ENCODE peak calls at places on chromosome 18, in five cellular contexts. M is kidney, Q is epithelial cell of esophagus, I is left ventricle myocardium inferior, H is AG04449. C is an unnamed sample.

GRCh38 chr18:70190529-70190928 is 15.0 kb downstream of the RTTN start:
- DNase-seq in M (no peak), Q (no peak), I (no peak), H (no peak), C (no peak)

GRCh38 chr18:32714571-32715148 is 58.2 kb downstream of the KLHL14 start:
- DNase-seq in M (no peak), Q (peak; percentile 76), I (no peak), H (peak; percentile 16), C (peak; percentile 18)

GRCh38 chr18:22840606-22841144 is 92.5 kb upstream of the RBBP8 start:
- DNase-seq in M (no peak), Q (no peak), I (no peak), H (no peak), C (no peak)

GRCh38 chr18:3885209-3885792 is 435.3 kb downstream of the TGIF1 start:
- DNase-seq in M (no peak), Q (no peak), I (no peak), H (no peak), C (no peak)

GRCh38 chr18:76426738-76427305 is 68.2 kb downstream of the ZNF516 start:
- DNase-seq in M (peak; percentile 62), Q (peak; percentile 39), I (no peak), H (no peak), C (peak; percentile 41)

GRCh38 chr18:9055185-9055584 is 47.3 kb upstream of the NDUFV2 start:
- DNase-seq in M (no peak), Q (peak; percentile 90), I (no peak), H (peak; percentile 42), C (no peak)

GRCh38 chr18:70981400-70982140 is 692.7 kb downstream of the SOCS6 start:
- DNase-seq in M (no peak), Q (no peak), I (no peak), H (no peak), C (no peak)

GRCh38 chr18:6994053-6994452 is 123.5 kb downstream of the LAMA1 start:
- DNase-seq in M (no peak), Q (peak; percentile 94), I (no peak), H (no peak), C (no peak)

GRCh38 chr18:34807106-34807796 is 97.2 kb downstream of the DTNA start:
- DNase-seq in M (no peak), Q (peak; percentile 37), I (no peak), H (no peak), C (no peak)

DNA sequence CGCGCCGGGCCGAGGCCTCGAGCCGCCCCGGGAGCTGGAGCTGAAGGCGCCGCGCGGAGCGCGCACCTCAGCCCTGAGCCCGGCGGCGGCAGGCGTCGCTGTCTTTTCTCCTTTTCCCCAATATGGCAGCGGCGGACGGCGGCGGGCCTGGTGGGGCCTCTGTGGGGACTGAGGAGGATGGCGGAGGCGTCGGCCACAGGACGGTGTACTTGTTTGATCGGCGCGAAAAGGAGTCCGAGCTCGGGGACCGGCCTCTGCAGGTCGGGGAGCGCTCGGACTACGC is 369 bp downstream of the SMCHD1 start:
- DNase-seq in M (no peak), Q (no peak), I (no peak), H (no peak), C (peak; percentile 33)
- TF ChIP-seq CTCF in M (no peak), Q (no peak), I (no peak), H (no peak), C (peak; percentile 10)

DNA sequence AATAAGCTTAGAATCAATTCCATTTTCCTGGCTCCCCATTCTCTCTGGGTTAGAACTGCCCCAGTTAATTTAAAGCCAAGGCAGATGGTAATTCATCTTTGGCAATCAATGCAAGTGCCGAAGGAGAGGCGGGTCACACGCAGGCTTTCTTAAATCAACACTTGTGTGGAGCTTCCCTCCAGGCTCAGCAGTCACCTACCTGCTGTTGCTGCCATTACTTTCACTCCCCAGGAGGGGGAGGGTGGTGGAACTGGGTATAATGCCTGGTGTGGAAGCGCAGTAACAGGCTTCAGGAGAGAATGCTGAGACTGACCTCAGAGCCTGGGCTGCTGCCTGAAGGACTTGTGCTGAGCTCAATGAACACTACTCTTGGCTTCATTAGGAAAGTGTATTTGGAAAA is 19.2 kb downstream of the TTR start:
- DNase-seq in M (no peak), Q (peak; percentile 51), I (no peak), H (no peak), C (peak; percentile 49)
- TF ChIP-seq CTCF in M (no peak), Q (peak; percentile 50), I (peak; percentile 41), H (no peak), C (peak; percentile 60)

GRCh38 chr18:55566456-55566935 is 21.5 kb downstream of the TCF4 start:
- DNase-seq in M (no peak), Q (no peak), I (no peak), H (no peak), C (no peak)
- TF ChIP-seq CTCF in M (no peak), Q (no peak), I (no peak), H (no peak), C (no peak)

GRCh38 chr18:27214831-27215230 is 29.7 kb upstream of the CHST9 start:
- DNase-seq in M (no peak), Q (peak; percentile 85), I (no peak), H (no peak), C (no peak)

GRCh38 chr18:27206411-27206810 is 21.3 kb upstream of the CHST9 start:
- DNase-seq in M (no peak), Q (no peak), I (no peak), H (no peak), C (no peak)

GRCh38 chr18:27213123-27213717 is 28.1 kb upstream of the CHST9 start:
- DNase-seq in M (no peak), Q (no peak), I (no peak), H (no peak), C (no peak)

DNA sequence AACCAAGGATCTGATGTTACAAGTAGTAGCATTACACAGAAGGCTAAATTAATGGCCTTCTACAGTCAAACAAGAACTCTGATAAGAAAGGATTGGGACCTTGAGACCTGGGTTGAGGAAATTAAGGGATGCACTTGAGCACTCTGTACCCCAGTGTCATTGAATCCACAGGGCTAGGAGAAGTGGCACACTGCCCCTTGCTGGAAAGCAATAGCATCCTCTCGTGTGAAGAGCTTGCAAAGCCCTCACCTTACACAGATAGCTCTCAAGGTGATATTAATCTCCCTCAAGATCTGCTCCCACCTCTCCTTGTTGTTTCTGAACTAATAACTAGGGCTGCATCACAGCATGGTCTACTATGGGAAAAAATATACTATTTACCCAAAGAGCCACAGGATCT is 26.5 kb upstream of the CHST9 start:
- DNase-seq in M (no peak), Q (no peak), I (no peak), H (no peak), C (no peak)
- TF ChIP-seq CTCF in M (no peak), Q (no peak), I (peak; percentile 27), H (no peak), C (no peak)

GRCh38 chr18:25164837-25165791 is 186.9 kb downstream of the ZNF521 start:
- DNase-seq in M (no peak), Q (no peak), I (peak; percentile 15), H (peak; percentile 34), C (no peak)
- TF ChIP-seq CTCF in M (no peak), Q (no peak), I (peak; percentile 35), H (peak; percentile 2), C (no peak)

GRCh38 chr18:41871229-41872000 is 83.6 kb upstream of the PIK3C3 start:
- DNase-seq in M (no peak), Q (peak; percentile 84), I (no peak), H (no peak), C (no peak)
- TF ChIP-seq CTCF in M (no peak), Q (no peak), I (no peak), H (no peak), C (no peak)

DNA sequence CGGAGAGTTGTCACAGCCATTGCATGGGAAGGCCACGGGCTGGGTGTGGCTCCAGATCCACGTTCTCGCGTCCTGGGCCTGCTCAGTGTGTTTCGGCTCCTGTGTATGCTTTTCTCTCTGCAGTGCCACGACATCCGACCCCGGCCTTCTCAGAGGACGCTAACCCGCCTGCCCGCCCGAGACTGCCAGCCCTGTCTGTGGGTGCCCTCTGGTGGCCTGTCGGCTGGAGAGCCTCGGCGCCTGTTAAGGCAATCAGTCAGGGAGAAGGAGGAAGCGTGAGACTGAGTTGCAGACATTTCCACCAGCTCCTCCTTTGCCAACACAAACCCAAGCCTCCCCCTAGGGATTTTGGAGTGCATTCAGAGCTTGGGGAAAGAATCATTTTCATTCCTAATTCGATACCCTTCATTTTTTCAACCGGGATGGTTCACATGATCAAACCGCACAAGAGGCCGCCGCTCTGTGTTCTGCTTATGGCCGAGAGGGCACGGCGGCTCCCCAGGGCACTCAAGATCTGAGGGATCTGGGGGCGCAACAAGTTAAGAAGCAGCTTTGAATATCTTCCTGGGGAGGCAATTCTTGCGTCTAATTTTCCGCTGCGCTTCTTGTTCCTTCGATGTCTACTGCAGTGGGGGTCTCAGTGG is 37.5 kb upstream of the ZBTB7C start:
- DNase-seq in M (peak; percentile 95), Q (peak; percentile 81), I (peak; percentile 85), H (peak; percentile 17), C (peak; percentile 81)
- TF ChIP-seq CTCF in M (peak; percentile 74), Q (peak; percentile 93), I (peak; percentile 94), H (peak; percentile 98), C (peak; percentile 86)

GRCh38 chr18:66124394-66124793 is 373.6 kb downstream of the CDH7 start:
- DNase-seq in M (no peak), Q (peak; percentile 2), I (no peak), H (no peak), C (no peak)
- TF ChIP-seq CTCF in M (no peak), Q (no peak), I (peak; percentile 50), H (no peak), C (peak; percentile 35)

GRCh38 chr18:55096261-55097026 is 137.2 kb upstream of the CCDC68 start:
- DNase-seq in M (no peak), Q (peak; percentile 78), I (no peak), H (peak; percentile 38), C (no peak)
- TF ChIP-seq CTCF in M (peak; percentile 46), Q (peak; percentile 63), I (peak; percentile 56), H (peak; percentile 71), C (no peak)

C was measured in progenitor cell of endocrine pancreas.